ENCODE peak calls at places on chromosomes 2 and 18, in four cellular contexts. G is cardiac fibroblast, Z is OCI-LY7, O is HFFc6. K is an unnamed sample.

GRCh38 chr18:35203001-35203553 is 37.8 kb upstream of the ZNF397 start:
- DNase-seq in G (peak; percentile 80), O (no peak), Z (no peak), K (no peak)

GRCh38 chr18:13450289-13451207 is 232.0 kb downstream of the LDLRAD4 start:
- DNase-seq in Z (peak; percentile 11), O (no peak), G (no peak), K (no peak)

GRCh38 chr18:50399582-50399981 is 24.7 kb downstream of the SKA1 start:
- DNase-seq in G (no peak), O (no peak), Z (no peak), K (no peak)

GRCh38 chr2:178257127-178257526 is 62.8 kb downstream of the OSBPL6 start:
- DNase-seq in O (no peak), Z (no peak), G (no peak), K (no peak)

GRCh38 chr2:156999657-157000056 is 257.8 kb upstream of the GALNT5 start:
- DNase-seq in G (no peak), O (no peak), Z (no peak), K (no peak)

GRCh38 chr2:16031055-16031847 is 90.9 kb downstream of the MYCN start:
- DNase-seq in G (no peak), Z (no peak), O (no peak), K (no peak)

GRCh38 chr2:1717129-1717528 is 27.2 kb downstream of the PXDN start:
- DNase-seq in Z (no peak), G (peak; percentile 82), O (no peak), K (no peak)

GRCh38 chr2:47190188-47190818 is 35.2 kb upstream of the STPG4 start:
- DNase-seq in O (peak; percentile 70), Z (no peak), G (no peak), K (no peak)

GRCh38 chr2:161343235-161343634 is 35.0 kb downstream of the PSMD14 start:
- DNase-seq in G (no peak), Z (no peak), O (no peak), K (no peak)

GRCh38 chr2:192604295-192604694 is 409.6 kb upstream of the TMEFF2 start:
- DNase-seq in Z (no peak), G (peak; percentile 2), O (no peak), K (no peak)

GRCh38 chr2:241675885-241676284 is 10.7 kb downstream of the DTYMK start:
- DNase-seq in O (no peak), Z (no peak), G (no peak), K (no peak)
- TF ChIP-seq CTCF in O (no peak), Z (no peak), G (peak; percentile 35), K (no peak)

DNA sequence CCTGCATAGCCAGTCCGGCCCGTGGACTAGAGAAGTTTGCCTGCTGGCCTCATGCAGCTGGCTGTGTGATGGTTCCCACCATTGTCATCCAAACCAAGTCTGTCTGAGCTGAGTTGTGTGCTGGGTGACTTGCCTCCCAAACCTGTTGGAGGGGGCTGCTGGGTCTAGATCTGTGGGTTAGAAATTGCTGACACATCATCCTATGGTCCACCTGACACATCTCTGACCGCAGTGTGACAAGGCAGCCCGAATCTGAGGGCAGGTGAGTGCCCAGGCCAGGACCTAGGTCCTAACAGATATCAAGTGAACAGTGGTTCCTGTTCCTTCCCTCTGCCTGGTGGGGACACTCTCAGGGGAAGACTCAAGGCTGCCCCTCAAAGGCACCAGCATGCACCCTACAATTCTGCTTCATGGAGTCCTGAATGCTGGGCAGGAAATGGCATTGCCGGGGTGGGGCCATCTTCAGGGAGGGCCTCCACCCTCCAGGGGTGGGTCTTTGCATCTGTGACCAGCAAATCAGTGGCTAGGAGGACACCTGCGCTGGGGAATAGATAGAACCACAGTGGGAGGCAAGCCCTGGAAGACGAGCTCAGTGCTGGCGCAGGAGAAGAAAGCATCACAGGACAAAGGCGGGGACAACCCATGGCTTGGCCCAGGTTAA is 117.9 kb upstream of the ID2 start:
- DNase-seq in G (no peak), Z (no peak), O (no peak), K (no peak)
- TF ChIP-seq CTCF in G (no peak), Z (no peak), O (no peak), K (no peak)

GRCh38 chr2:239735131-239735828 is 289.9 kb downstream of the NDUFA10 start:
- DNase-seq in Z (no peak), O (no peak), G (no peak), K (no peak)

GRCh38 chr2:239735829-239736357 is 289.2 kb downstream of the NDUFA10 start:
- DNase-seq in Z (no peak), G (no peak), O (no peak), K (no peak)

GRCh38 chr2:239736358-239737143 is 288.6 kb downstream of the NDUFA10 start:
- DNase-seq in Z (no peak), G (no peak), O (no peak), K (no peak)

GRCh38 chr2:239732666-239733010 is 292.5 kb downstream of the NDUFA10 start:
- DNase-seq in Z (no peak), G (no peak), O (no peak), K (no peak)

DNA sequence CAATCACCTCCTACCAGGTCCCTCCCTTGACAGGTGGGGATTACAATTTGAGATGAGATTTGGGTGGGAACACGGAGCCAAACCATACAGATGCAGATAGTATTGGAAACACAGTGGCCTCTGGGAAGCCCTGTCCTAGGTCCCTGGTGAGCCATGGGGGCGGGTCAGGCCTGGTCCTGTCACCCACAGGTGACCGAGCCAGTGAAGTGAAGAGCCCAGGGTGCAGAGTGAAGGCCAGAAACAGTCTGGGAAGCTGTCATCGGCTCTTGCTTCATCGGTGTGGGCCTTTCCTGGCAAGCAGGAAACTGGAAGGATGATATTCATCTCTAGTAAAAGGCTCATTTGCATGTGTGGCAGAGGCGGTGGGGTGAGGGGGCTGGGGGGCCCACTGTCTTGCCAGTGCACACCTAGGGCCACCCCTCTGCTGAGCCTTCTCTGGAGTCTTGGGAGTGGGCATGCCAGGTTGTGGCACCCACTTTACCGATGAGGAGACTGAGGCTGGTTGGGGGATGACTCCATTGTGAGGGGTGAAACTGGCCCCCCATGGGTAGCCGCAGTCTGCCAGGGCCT is 290.6 kb downstream of the NDUFA10 start:
- DNase-seq in G (no peak), Z (no peak), O (no peak), K (no peak)
- TF ChIP-seq CTCF in G (no peak), Z (no peak), O (no peak), K (no peak)

DNA sequence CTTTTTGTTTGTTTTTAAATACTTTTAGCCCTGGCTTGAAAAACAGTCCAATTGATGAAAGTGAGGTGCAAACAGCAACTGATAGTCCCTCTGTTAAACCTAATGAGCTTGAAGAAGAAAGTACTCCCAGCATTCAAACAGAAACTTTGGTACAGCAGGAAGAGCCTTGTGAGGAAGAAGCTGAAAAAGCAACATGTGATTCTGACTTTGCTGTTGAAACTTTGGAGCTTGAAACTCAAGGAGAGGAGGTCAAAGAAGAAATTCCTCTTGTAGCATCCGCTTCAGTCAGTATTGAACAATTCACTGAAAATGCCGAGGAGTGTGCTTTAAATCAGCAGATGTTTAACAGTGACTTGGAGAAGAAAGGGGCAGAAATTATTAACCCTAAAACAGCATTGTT is 30.6 kb upstream of the DYSF start:
- DNase-seq in G (no peak), Z (no peak), O (no peak), K (no peak)
- TF ChIP-seq CTCF in G (no peak), Z (no peak), O (no peak), K (no peak)

GRCh38 chr2:231708773-231709635 is 679 bp downstream of the PTMA start:
- DNase-seq in Z (peak; percentile 75), O (no peak), G (peak; percentile 48), K (peak; percentile 70)
- TF ChIP-seq CTCF in Z (peak; percentile 42), O (peak; percentile 40), G (no peak), K (no peak)

DNA sequence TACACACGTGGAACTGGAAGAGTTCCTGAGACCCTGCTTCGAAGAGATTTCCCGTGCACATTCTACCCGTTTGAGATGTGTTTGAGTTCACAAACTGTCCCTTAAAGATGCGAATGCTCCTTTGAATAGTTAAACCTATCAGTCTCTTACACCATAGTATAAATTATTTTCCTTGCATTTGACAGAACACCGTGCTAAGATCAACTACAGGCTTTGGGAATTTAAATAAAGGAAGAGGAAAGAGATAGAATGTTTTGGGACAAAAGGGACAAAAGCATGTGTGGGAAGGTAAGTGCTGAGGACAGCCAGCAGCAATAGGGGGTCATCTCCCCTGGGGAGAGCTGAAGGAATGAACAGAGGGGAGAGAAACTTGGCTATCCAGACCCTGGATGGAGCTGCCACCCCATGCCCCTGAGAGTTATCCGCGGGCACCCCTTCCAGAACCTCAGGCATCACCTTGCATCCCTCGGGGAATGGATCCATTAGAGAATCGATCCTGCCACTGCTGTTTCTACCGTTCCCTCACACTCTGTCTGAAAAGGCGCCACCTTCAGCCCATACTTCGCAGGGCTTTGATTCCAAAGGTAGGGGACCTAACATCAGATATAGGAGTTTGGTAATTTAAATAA is 890 bp upstream of the ADCY3 start:
- DNase-seq in O (no peak), G (no peak), Z (peak; percentile 43), K (no peak)
- TF ChIP-seq CTCF in O (peak; percentile 52), G (peak; percentile 11), Z (peak; percentile 84), K (no peak)

GRCh38 chr2:74502720-74503505 is 3.5 kb upstream of the LBX2 start:
- DNase-seq in Z (no peak), O (peak; percentile 72), G (peak; percentile 92), K (peak; percentile 72)
- TF ChIP-seq CTCF in Z (peak; percentile 41), O (peak; percentile 44), G (peak; percentile 34), K (peak; percentile 19)

DNA sequence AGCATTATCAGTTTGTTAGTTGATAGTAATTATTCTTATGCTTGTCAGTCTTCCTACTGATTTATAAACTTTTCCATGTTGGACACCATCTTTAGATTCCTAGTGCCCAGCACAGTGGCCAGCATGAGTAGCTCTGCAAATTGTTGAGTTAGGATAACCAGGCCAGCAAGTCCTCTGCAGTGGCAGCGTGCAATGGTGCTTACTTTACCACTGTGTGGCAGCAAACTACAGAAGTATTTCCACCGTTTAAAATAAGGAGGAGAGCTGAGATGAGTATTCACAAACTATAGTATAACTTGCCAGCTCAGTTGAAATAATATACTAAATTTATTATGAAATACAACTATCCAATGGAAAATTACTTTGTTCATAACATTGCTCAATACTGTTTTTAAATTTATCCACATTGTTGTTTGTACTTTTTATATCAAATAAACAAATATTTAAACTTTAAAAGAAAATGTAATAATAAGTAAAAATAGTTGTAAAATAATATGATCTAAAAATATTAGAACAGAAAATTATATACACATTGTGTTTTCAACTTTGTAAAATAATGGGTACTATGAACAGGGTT is 9.3 kb upstream of the THADA start:
- DNase-seq in O (peak; percentile 65), G (peak; percentile 76), Z (peak; percentile 55), K (no peak)
- TF ChIP-seq CTCF in O (peak; percentile 74), G (peak; percentile 69), Z (peak; percentile 83), K (peak; percentile 13)

GRCh38 chr2:152071077-152071476 is 27.8 kb downstream of the CACNB4 start:
- DNase-seq in G (no peak), O (no peak), Z (no peak), K (no peak)
- TF ChIP-seq CTCF in G (no peak), O (no peak), Z (no peak), K (no peak)

DNA sequence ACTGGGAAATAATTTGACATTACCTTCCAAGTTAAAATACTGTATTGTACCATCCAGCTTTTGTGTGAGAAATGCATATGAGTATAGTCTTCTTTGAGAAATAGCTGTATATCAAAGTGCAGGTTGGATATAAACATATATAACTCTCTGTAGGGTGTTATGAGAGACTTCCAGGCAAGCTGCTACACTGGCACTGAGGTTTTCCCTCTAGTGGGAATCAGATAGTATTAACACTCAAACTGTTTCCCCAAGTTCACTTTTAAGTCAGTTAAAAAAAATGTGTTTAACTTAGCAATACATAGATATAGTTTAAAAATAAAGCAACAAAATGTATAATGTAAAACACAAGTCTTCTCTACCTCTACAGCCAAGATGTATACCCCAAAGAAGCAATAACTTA is 368.4 kb upstream of the SLC8A1 start:
- DNase-seq in Z (no peak), G (peak; percentile 5), O (peak; percentile 4), K (no peak)
- TF ChIP-seq CTCF in Z (no peak), G (peak; percentile 12), O (peak; percentile 58), K (no peak)